ENCODE peak calls at places on chromosomes 16 and 17, in five cellular contexts. Y is lower leg skin, G is hepatocyte, M is A549, E is HT1080. D is an unnamed sample.

GRCh38 chr16:4306439-4307214 is 9.2 kb upstream of the GLIS2 start:
- DNase-seq in Y (no peak), G (peak; percentile 28), M (no peak), E (no peak), D (peak; percentile 92)

GRCh38 chr17:5821057-5821456 is 236.7 kb upstream of the NLRP1 start:
- DNase-seq in Y (no peak), G (no peak), M (no peak), E (peak; percentile 63), D (no peak)

GRCh38 chr16:19502395-19503131 is 19.3 kb downstream of the GDE1 start:
- DNase-seq in Y (peak; percentile 48), G (peak; percentile 84), M (peak; percentile 71), E (peak; percentile 32), D (peak; percentile 87)

GRCh38 chr17:75847595-75848522 is 3.7 kb upstream of the UNC13D start:
- DNase-seq in Y (no peak), G (no peak), M (no peak), E (no peak), D (no peak)

GRCh38 chr16:1152123-1152638 is 725 bp upstream of the CACNA1H start:
- DNase-seq in Y (no peak), G (peak; percentile 45), M (peak; percentile 24), E (no peak), D (peak; percentile 80)

GRCh38 chr17:62179525-62180161 is 114.6 kb upstream of the MED13 start:
- DNase-seq in Y (no peak), G (peak; percentile 75), M (peak; percentile 85), E (peak; percentile 95), D (no peak)

GRCh38 chr17:46876353-46876887 is 25.0 kb downstream of the WNT9B start:
- DNase-seq in Y (no peak), G (peak; percentile 73), M (no peak), E (no peak), D (peak; percentile 63)

GRCh38 chr17:68133370-68134045 is 98.0 kb downstream of the KPNA2 start:
- DNase-seq in Y (no peak), G (no peak), M (no peak), E (no peak), D (no peak)